ENCODE peak calls at places on chromosomes 6 and 20, in five cellular contexts. I, U, R, D and L are unnamed samples.

GRCh38 chr20:55415567-55416142 is 589.7 kb downstream of the CBLN4 start:
- DNase-seq in R (no peak), U (no peak), D (no peak), I (peak), L (no peak)

GRCh38 chr20:31842471-31843157 is 2.8 kb downstream of the FOXS1 start:
- DNase-seq in D (peak), I (peak), U (no peak), R (no peak), L (peak)

GRCh38 chr6:53647437-53648094 is 18.0 kb downstream of the KLHL31 start:
- DNase-seq in U (no peak), D (no peak), R (no peak), I (peak), L (no peak)

GRCh38 chr6:113949499-113949898 is 21.4 kb downstream of the HDAC2 start:
- DNase-seq in R (no peak), U (no peak), D (no peak), I (no peak), L (no peak)

GRCh38 chr6:17349437-17349836 is 44.0 kb upstream of the CAP2 start:
- DNase-seq in R (peak), U (no peak), I (no peak), D (no peak), L (no peak)

GRCh38 chr6:109800771-109801170 is 109.7 kb downstream of the FIG4 start:
- DNase-seq in I (no peak), U (no peak), D (no peak), R (no peak), L (no peak)

GRCh38 chr6:154488802-154489437 is 21.6 kb downstream of the CNKSR3 start:
- DNase-seq in D (no peak), I (no peak), R (no peak), U (peak), L (no peak)

GRCh38 chr20:49419785-49420184 is 62.7 kb downstream of the KCNB1 start:
- DNase-seq in R (no peak), D (no peak), U (no peak), I (no peak), L (no peak)

GRCh38 chr6:27334141-27334540 is 22.1 kb upstream of the POM121L2 start:
- DNase-seq in I (peak), U (no peak), R (no peak), D (no peak), L (no peak)
- H3K4me3 ChIP-seq in I (peak), U (no peak), R (peak), D (no peak), L (no peak)

DNA sequence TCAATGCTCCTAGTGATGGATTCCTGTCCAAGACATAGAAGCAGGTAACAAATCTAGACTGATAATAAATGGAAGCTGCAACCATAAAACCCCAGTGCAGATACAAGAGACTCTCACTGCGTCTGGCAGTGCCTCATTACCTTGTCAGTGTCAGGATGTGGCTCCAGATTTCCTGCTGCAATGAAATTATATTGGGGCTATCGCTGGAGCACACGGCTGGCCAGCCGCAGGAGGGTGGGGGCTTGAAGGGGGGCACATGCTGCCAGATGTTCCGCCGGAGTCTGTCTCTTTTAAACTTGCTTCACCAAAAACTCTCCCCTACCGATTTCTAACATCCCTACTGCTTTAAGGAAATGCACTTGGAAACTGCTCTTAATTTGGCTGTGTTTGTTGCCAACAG is 102.1 kb upstream of the EXOC2 start:
- DNase-seq in R (no peak), D (no peak), U (no peak), I (no peak), L (no peak)
- TF ChIP-seq POLR2A in R (no peak), D (no peak), U (no peak), I (no peak), L (no peak)

DNA sequence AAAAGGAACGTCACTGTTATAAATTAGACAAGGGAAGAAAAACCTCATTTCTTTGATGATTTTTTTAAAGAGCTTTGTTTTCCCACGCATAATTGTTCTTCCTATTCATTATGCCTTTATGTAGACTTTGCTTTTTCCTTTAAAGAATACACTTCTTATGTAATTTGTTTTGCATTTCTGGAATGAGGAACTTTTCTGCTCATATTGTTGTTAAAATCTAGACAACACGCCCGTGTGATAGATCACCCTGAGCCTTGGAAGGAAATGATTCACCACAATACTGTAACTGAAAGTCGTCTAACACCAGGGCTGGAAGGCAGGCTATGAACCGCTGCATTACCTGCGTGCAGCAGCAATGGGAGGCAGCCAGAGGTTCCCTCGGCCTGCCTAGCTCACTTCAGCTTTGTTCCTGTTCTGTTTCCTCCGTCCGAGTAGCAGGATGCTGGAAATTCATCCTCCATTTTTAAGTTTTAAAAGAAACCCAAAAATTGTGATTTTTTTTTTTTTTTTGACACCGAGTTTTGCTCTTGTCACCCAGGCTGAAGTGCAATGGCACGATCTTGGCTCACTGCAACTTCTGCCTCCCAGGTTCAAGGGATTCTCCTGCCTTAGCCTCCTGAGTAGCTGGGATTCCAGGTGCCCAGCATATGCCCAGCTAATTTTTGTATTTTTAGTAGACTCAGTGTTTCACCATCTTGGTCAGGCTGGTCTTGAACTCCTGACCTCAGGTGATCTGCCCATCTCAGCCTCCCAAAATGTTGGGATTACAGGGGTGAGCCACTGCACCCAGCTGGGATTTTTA is 49.6 kb upstream of the ZNF217 start:
- DNase-seq in R (peak), I (peak), D (no peak), U (no peak), L (peak)
- H3K4me3 ChIP-seq in R (peak), I (peak), D (no peak), U (no peak), L (peak)

GRCh38 chr20:20657092-20657491 is 55.4 kb downstream of the RALGAPA2 start:
- DNase-seq in R (no peak), D (no peak), U (no peak), I (no peak), L (no peak)
- TF ChIP-seq POLR2A in R (no peak), D (no peak), U (no peak), I (no peak), L (no peak)

GRCh38 chr6:2765166-2765895 is at the start of gene WRNIP1:
- DNase-seq in D (peak), I (peak), R (peak), U (peak), L (peak)

GRCh38 chr6:2763876-2764540 is 1.2 kb upstream of the WRNIP1 start:
- DNase-seq in R (no peak), U (no peak), I (peak), D (peak), L (no peak)

GRCh38 chr6:2763345-2763841 is 1.8 kb upstream of the WRNIP1 start:
- DNase-seq in R (no peak), I (peak), D (peak), U (peak), L (peak)

GRCh38 chr6:2765896-2766766 is 938 bp downstream of the WRNIP1 start:
- DNase-seq in D (peak), I (peak), U (peak), R (peak), L (peak)

GRCh38 chr6:2764610-2765165 is 505 bp upstream of the WRNIP1 start:
- DNase-seq in R (peak), I (peak), U (peak), D (peak), L (peak)
- H3K4me3 ChIP-seq in R (peak), I (peak), U (peak), D (peak), L (peak)

GRCh38 chr6:169986848-169987498 is 235.6 kb downstream of the ERMARD start:
- DNase-seq in I (no peak), D (peak), R (no peak), U (peak), L (no peak)
- TF ChIP-seq POLR2A in I (no peak), D (no peak), R (no peak), U (no peak), L (no peak)

GRCh38 chr20:51368461-51369211 is 173.9 kb downstream of the NFATC2 start:
- DNase-seq in R (no peak), D (no peak), I (no peak), U (no peak), L (no peak)

GRCh38 chr20:51363813-51364212 is 178.7 kb downstream of the NFATC2 start:
- DNase-seq in R (no peak), U (no peak), D (no peak), I (no peak), L (no peak)

GRCh38 chr20:51363378-51363777 is 179.1 kb downstream of the NFATC2 start:
- DNase-seq in I (no peak), U (no peak), D (no peak), R (no peak), L (no peak)

GRCh38 chr20:51366155-51366886 is 176.2 kb downstream of the NFATC2 start:
- DNase-seq in D (peak), U (no peak), R (peak), I (no peak), L (peak)

GRCh38 chr20:51365670-51366069 is 176.8 kb downstream of the NFATC2 start:
- DNase-seq in R (peak), I (no peak), D (peak), U (no peak), L (no peak)
- H3K4me3 ChIP-seq in R (peak), I (no peak), D (no peak), U (no peak), L (no peak)